ENCODE peak calls at places on chromosomes 16 and 17, in seven cellular contexts. A is upper lobe of right lung, B is SHP77, P is right cardiac atrium, M is cardiac muscle cell, F is body of pancreas, D is aorta. V is an unnamed sample.

GRCh38 chr16:73172621-73173312 is 124.8 kb upstream of the ZFHX3 start:
- DNase-seq in B (peak), D (peak), P (peak), M (peak), F (peak), A (peak), V (peak)

GRCh38 chr17:60641810-60642220 is 35.8 kb upstream of the BCAS3 start:
- DNase-seq in P (no peak), M (peak), D (peak), B (peak), A (no peak), F (peak), V (peak)

GRCh38 chr16:74738134-74738541 is 36.5 kb downstream of the FA2H start:
- DNase-seq in B (no peak), F (no peak), D (no peak), A (no peak), M (no peak), P (no peak), V (peak)

GRCh38 chr16:31267332-31268032 is 7.7 kb downstream of the ITGAM start:
- DNase-seq in D (no peak), F (no peak), A (peak), P (no peak), B (no peak), M (no peak), V (no peak)

GRCh38 chr17:59734226-59734625 is 26.8 kb downstream of the VMP1 start:
- DNase-seq in F (no peak), B (no peak), A (no peak), D (no peak), M (no peak), P (no peak), V (no peak)

GRCh38 chr17:77110006-77110374 is 30.8 kb upstream of the SEC14L1 start:
- DNase-seq in A (no peak), B (no peak), D (no peak), M (peak), P (no peak), F (no peak), V (no peak)

GRCh38 chr16:56643080-56643778 is 4.8 kb downstream of the MT1A start:
- DNase-seq in B (no peak), P (peak), F (peak), D (peak), A (peak), M (peak), V (no peak)

GRCh38 chr17:81095608-81095888 is 60.6 kb downstream of the BAIAP2 start:
- DNase-seq in B (no peak), M (no peak), A (no peak), F (no peak), P (no peak), D (no peak), V (no peak)

GRCh38 chr17:34750004-34750403 is 170.6 kb downstream of the TMEM132E start:
- DNase-seq in A (no peak), D (no peak), P (no peak), B (no peak), M (no peak), F (no peak), V (no peak)

GRCh38 chr16:89402962-89403361 is 87.4 kb downstream of the ANKRD11 start:
- DNase-seq in A (no peak), F (no peak), D (no peak), M (no peak), P (peak), B (no peak), V (no peak)

GRCh38 chr17:36939059-36939943 is 2.0 kb downstream of the LHX1 start:
- DNase-seq in F (no peak), A (no peak), D (no peak), M (no peak), B (no peak), P (no peak), V (no peak)

GRCh38 chr17:59337741-59338299 is 6.4 kb downstream of the YPEL2 start:
- DNase-seq in D (no peak), M (no peak), A (no peak), F (no peak), P (no peak), B (no peak), V (no peak)

GRCh38 chr17:2949469-2950044 is 113.8 kb downstream of the OR1D5 start:
- DNase-seq in F (peak), D (peak), A (peak), B (no peak), M (peak), P (no peak), V (no peak)

GRCh38 chr17:41571561-41572434 is at the start of gene KRT9:
- DNase-seq in M (no peak), F (no peak), A (no peak), B (no peak), P (no peak), D (no peak), V (no peak)

GRCh38 chr16:64983983-64984382 is 137.9 kb downstream of the CDH11 start:
- DNase-seq in D (no peak), F (peak), P (no peak), M (peak), B (peak), A (no peak), V (peak)